ENCODE peak calls at places on chromosome X, in five cellular contexts. U is SK-N-SH, K is K562, A is GM12878, T is H1. Q is an unnamed sample.

GRCh38 chrX:112844250-112844649 is 3.6 kb upstream of the AMOT start:
- DNase-seq in K (no peak), U (no peak), A (no peak), T (no peak), Q (no peak)

GRCh38 chrX:20029728-20030127 is 38.9 kb upstream of the BCLAF3 start:
- DNase-seq in T (no peak), K (no peak), U (no peak), A (peak), Q (peak)

GRCh38 chrX:47482065-47482511 is 934 bp downstream of the ZNF41 start:
- DNase-seq in T (no peak), K (no peak), U (peak), A (no peak), Q (no peak)

GRCh38 chrX:47148946-47149345 is 3.9 kb downstream of the RBM10 start:
- DNase-seq in T (no peak), K (no peak), U (no peak), A (no peak), Q (no peak)

GRCh38 chrX:1807301-1807731 is 192.5 kb downstream of the ASMT start:
- DNase-seq in A (no peak), U (no peak), T (peak), K (no peak), Q (no peak)

GRCh38 chrX:18098704-18099103 is 122.0 kb downstream of the BEND2 start:
- DNase-seq in A (no peak), U (no peak), K (no peak), T (no peak), Q (no peak)

GRCh38 chrX:117839544-117839943 is 277.1 kb downstream of the KLHL13 start:
- DNase-seq in T (no peak), A (no peak), K (peak), U (peak), Q (no peak)

GRCh38 chrX:3504916-3505315 is 158.5 kb upstream of the MXRA5 start:
- DNase-seq in A (no peak), U (no peak), K (no peak), T (no peak), Q (no peak)

GRCh38 chrX:9644335-9644734 is 121.3 kb downstream of the GPR143 start:
- DNase-seq in U (no peak), T (no peak), K (no peak), A (peak), Q (no peak)

GRCh38 chrX:13381514-13381913 is 61.7 kb upstream of the ATXN3L start:
- DNase-seq in T (no peak), A (no peak), U (no peak), K (no peak), Q (no peak)

GRCh38 chrX:2500681-2501151 is at the start of the genes DHRSX and ZBED1:
- DNase-seq in K (peak), T (no peak), U (peak), A (no peak), Q (no peak)

GRCh38 chrX:22629105-22629725 is 356.5 kb downstream of the CBLL2 start:
- DNase-seq in A (no peak), T (no peak), K (no peak), U (no peak), Q (no peak)

GRCh38 chrX:139823806-139824205 is 109.0 kb downstream of the ATP11C start:
- DNase-seq in T (no peak), A (no peak), U (no peak), K (no peak), Q (no peak)

GRCh38 chrX:48508400-48509244 is at the start of gene PORCN:
- DNase-seq in T (no peak), U (peak), K (peak), A (peak), Q (peak)

GRCh38 chrX:34631826-34632225 is 25.3 kb downstream of the TMEM47 start:
- DNase-seq in U (no peak), K (no peak), A (no peak), T (no peak), Q (no peak)

GRCh38 chrX:86133761-86134160 is 14.5 kb upstream of the DACH2 start:
- DNase-seq in A (no peak), T (no peak), K (no peak), U (peak), Q (no peak)

GRCh38 chrX:49860867-49861535 is 18.3 kb upstream of the USP27X start:
- DNase-seq in U (no peak), K (peak), A (no peak), T (no peak), Q (no peak)

GRCh38 chrX:83916525-83916924 is 55.6 kb downstream of the CYLC1 start:
- DNase-seq in T (no peak), K (peak), A (no peak), U (peak), Q (no peak)

GRCh38 chrX:69139516-69139915 is 25.7 kb downstream of the PJA1 start:
- DNase-seq in T (no peak), U (peak), K (no peak), A (no peak), Q (no peak)

GRCh38 chrX:81120936-81121351 is 80.8 kb downstream of the HMGN5 start:
- DNase-seq in T (no peak), K (peak), A (peak), U (peak), Q (peak)

GRCh38 chrX:119071381-119071780 is 1.4 kb upstream of the CT47C1 start:
- DNase-seq in T (no peak), U (no peak), K (no peak), A (no peak), Q (no peak)

GRCh38 chrX:16999275-16999674 is 52.8 kb downstream of the REPS2 start:
- DNase-seq in A (no peak), U (peak), K (no peak), T (no peak), Q (no peak)

GRCh38 chrX:69503835-69504625 is at the start of gene NALF2:
- DNase-seq in A (no peak), T (no peak), U (peak), K (peak), Q (peak)

GRCh38 chrX:9788908-9789307 is 2.7 kb downstream of the SHROOM2 start:
- DNase-seq in K (no peak), A (no peak), T (no peak), U (no peak), Q (peak)

GRCh38 chrX:132077414-132077813 is 50.4 kb downstream of the FRMD7 start:
- DNase-seq in A (no peak), T (no peak), K (no peak), U (no peak), Q (peak)

GRCh38 chrX:110569506-110569905 is 210.9 kb downstream of the RTL9 start:
- DNase-seq in T (no peak), K (no peak), A (no peak), U (no peak), Q (no peak)

GRCh38 chrX:15570145-15570544 is 30.6 kb downstream of the ACE2 start:
- DNase-seq in K (no peak), T (no peak), A (no peak), U (peak), Q (no peak)

GRCh38 chrX:23592741-23593140 is 74.6 kb upstream of the PRDX4 start:
- DNase-seq in U (no peak), T (no peak), A (no peak), K (no peak), Q (no peak)

GRCh38 chrX:1582686-1583437 is 8.5 kb upstream of the AKAP17A start:
- DNase-seq in K (no peak), T (no peak), U (no peak), A (no peak), Q (peak)

GRCh38 chrX:65607070-65607742 is 60.2 kb upstream of the MSN start:
- DNase-seq in U (no peak), A (no peak), T (no peak), K (no peak), Q (no peak)

DNA sequence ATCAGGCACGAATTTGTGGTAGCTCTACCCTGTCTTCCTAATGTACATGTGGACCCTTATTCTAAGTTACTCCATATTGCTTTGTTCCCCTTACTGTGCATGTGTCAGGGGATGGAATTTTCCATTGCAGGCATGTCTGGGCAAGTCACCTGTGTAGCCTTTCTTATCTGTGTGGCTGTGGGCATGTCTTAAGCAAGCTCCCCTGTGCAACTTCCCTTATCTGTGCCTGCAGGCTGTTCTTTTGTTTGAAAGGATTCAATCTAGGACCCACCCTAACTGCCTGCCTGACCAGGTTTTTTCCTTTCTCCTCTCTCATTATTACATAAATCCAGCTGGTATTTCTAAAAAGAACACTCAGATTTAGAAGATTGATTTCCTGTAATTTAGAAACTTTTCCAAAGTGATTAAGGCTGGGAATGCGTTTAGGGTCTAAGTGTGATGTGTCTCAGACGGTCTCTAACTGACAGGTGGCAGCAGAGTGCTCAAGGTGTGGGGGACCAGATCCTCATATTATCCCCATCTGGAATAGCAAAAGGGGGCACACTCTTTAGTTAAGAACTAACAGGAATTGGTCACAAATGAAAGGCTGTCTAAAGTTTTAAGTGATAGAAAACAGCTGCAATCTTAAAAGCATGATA is 198.9 kb upstream of the PPP1R2C start:
- DNase-seq in U (no peak), T (no peak), A (no peak), K (no peak), Q (no peak)
- TF ChIP-seq CTCF in U (no peak), T (peak), A (peak), K (no peak), Q (no peak)

GRCh38 chrX:581066-581465 is 49.5 kb upstream of the SHOX start:
- DNase-seq in T (no peak), U (no peak), A (no peak), K (no peak), Q (no peak)
- TF ChIP-seq TAF1 in T (no peak), U (no peak), A (no peak), K (no peak), Q (no peak)

GRCh38 chrX:68018248-68019203 is 414.8 kb downstream of the OPHN1 start:
- DNase-seq in A (no peak), K (peak), T (peak), U (peak), Q (peak)
- TF ChIP-seq CTCF in A (no peak), K (peak), T (peak), U (peak), Q (peak)

DNA sequence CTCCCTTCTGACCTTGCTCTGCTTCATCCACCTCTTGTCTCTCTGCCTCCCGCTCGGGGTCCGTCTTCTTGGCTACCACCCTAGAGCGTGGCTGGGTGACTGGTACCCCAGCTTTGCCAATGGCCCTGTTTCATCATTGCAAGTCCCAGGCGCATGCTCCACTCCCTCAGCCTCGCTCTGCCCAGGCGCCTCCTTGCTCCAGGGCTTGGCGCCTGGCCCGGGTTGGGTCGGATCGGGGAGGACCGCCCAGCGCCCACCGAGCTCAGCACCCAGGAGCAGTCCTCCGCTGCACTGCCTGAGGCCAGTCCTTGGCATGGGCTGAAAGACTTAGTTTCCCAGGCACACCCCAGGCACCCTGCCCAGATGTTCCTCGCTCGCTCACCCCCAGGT is 577 bp downstream of the BGN start:
- DNase-seq in T (no peak), K (no peak), U (no peak), A (no peak), Q (no peak)
- TF ChIP-seq TAF1 in T (no peak), K (no peak), U (no peak), A (no peak), Q (no peak)

DNA sequence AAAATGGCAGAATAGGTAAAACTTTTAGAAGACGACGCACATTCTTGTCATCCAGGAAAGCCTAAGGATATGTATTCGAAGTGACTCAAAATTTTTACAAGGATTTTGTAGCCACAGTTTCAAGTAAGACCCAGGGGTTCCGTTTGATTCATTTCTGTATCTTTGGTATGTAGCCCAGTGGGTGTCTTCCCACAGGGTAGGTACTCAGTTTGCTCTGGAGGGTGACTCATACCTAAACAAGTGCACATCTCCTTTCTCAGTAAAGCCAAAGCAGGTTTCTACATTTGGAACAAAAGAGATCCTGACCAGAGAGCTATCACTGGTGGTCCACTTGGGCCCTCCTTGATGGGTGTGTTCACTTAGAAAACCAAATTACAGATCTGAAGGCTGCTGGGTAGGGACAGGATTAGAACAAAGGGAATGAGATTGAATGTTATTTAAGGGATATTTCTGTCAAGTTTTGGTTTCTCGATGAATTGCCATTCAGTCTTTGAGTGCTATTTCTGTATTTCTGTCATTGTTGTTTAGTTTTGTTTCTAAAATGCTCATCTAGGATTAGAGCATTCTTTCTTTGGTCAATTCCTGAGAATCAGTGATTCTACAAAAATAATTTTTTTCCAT is 56.1 kb downstream of the PLS3 start:
- DNase-seq in U (peak), T (peak), A (peak), K (no peak), Q (no peak)
- TF ChIP-seq CTCF in U (no peak), T (no peak), A (no peak), K (no peak), Q (no peak)

GRCh38 chrX:74422029-74422352 is 698 bp downstream of the SLC16A2 start:
- DNase-seq in T (no peak), K (no peak), A (no peak), U (peak), Q (no peak)
- TF ChIP-seq TAF1 in T (no peak), K (no peak), A (no peak), U (no peak), Q (no peak)

DNA sequence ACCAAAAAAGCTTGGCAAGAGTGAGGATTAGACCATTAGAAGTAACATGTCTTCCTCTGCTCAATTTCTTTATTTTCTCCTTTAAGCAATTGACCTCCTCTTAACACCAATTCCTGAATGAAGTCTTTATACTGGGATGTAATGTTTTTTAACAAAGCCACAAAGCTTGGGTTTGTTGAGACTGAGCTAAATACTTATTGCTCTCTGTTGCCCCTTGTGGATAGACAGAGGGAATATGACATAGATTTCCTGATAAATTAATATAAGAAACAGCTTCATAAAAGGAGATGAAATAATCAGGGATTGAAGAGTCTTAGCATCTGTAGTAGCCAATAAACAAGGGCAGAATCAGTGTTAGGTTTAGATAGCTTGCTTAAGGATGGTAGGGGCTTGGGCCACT is 57.6 kb downstream of the CCDC160 start:
- DNase-seq in A (no peak), U (peak), K (no peak), T (no peak), Q (no peak)
- TF ChIP-seq CTCF in A (peak), U (peak), K (peak), T (no peak), Q (no peak)